ENCODE peak calls at places on chromosomes 6 and 20, in nine cellular contexts. Y is omental fat pad, R is NB4, D is pancreas, T is progenitor cell of endocrine pancreas, U is fibroblast of pulmonary artery, K is right lobe of liver, J is PC-9, G is upper lobe of right lung. W is an unnamed sample.

GRCh38 chr20:14986026-14986655 is 648.7 kb upstream of the FLRT3 start:
- DNase-seq in U (peak; percentile 33), K (peak; percentile 78), R (no peak), D (peak; percentile 82), Y (no peak), T (no peak), J (peak; percentile 90), G (peak; percentile 82), W (peak; percentile 62)

GRCh38 chr6:41257369-41258195 is 28.9 kb downstream of the TREM1 start:
- DNase-seq in U (peak; percentile 85), K (no peak), T (no peak), Y (no peak), G (no peak), D (peak; percentile 66), J (no peak), R (no peak), W (peak; percentile 53)

GRCh38 chr20:64030371-64031134 is 5.4 kb upstream of the C20orf204 start:
- DNase-seq in K (no peak), T (no peak), G (no peak), D (no peak), U (no peak), J (no peak), R (no peak), Y (no peak), W (no peak)

GRCh38 chr6:40629463-40629862 is 42.3 kb upstream of the LRFN2 start:
- DNase-seq in R (no peak), G (no peak), K (no peak), U (no peak), J (no peak), T (no peak), D (no peak), Y (no peak), W (no peak)

GRCh38 chr20:20411382-20411781 is 43.5 kb downstream of the INSM1 start:
- DNase-seq in K (no peak), U (no peak), G (no peak), T (no peak), Y (no peak), R (no peak), D (no peak), J (no peak), W (no peak)

GRCh38 chr6:142911395-142911794 is 33.6 kb downstream of the HIVEP2 start:
- DNase-seq in G (no peak), J (no peak), T (no peak), Y (no peak), U (no peak), D (no peak), K (no peak), R (no peak), W (no peak)

GRCh38 chr20:15240801-15241200 is 903.4 kb upstream of the FLRT3 start:
- DNase-seq in U (peak; percentile 7), R (no peak), G (no peak), D (no peak), J (no peak), Y (no peak), K (no peak), T (no peak), W (no peak)

GRCh38 chr6:33993091-33993490 is 152.8 kb downstream of the GRM4 start:
- DNase-seq in R (no peak), U (no peak), J (no peak), D (no peak), Y (no peak), K (no peak), G (no peak), T (no peak), W (no peak)

GRCh38 chr6:14454467-14454763 is 336.8 kb downstream of the CD83 start:
- DNase-seq in R (no peak), D (no peak), J (no peak), T (no peak), G (no peak), U (no peak), Y (no peak), K (no peak), W (no peak)

GRCh38 chr6:170295519-170296422 is 4.9 kb upstream of the DLL1 start:
- DNase-seq in Y (no peak), D (no peak), R (peak; percentile 73), J (no peak), U (no peak), T (peak; percentile 56), G (no peak), K (peak; percentile 59), W (no peak)

GRCh38 chr20:52923123-52923543 is 49.0 kb upstream of the TSHZ2 start:
- DNase-seq in T (no peak), D (no peak), Y (no peak), U (peak; percentile 86), J (peak; percentile 58), R (peak; percentile 20), G (no peak), K (no peak), W (peak; percentile 32)

GRCh38 chr20:60718743-60719142 is 533.3 kb upstream of the CDH4 start:
- DNase-seq in J (no peak), U (no peak), Y (no peak), K (no peak), R (peak; percentile 16), T (no peak), G (no peak), D (no peak), W (no peak)

GRCh38 chr20:33062750-33063149 is 9.0 kb downstream of the BPIFB3 start:
- DNase-seq in U (no peak), D (no peak), R (no peak), T (no peak), J (no peak), G (no peak), K (no peak), Y (no peak), W (no peak)

GRCh38 chr6:68880050-68880449 is 245.0 kb downstream of the ADGRB3 start:
- DNase-seq in D (no peak), G (no peak), Y (no peak), K (no peak), J (no peak), R (no peak), U (no peak), T (no peak), W (no peak)

GRCh38 chr20:50588034-50588736 is 78.0 kb downstream of the PTPN1 start:
- DNase-seq in U (peak; percentile 69), T (peak; percentile 57), D (peak; percentile 47), J (peak; percentile 53), R (peak; percentile 72), K (peak; percentile 79), Y (peak; percentile 63), G (peak; percentile 91), W (peak; percentile 94)

GRCh38 chr6:134451529-134451928 is 133.6 kb upstream of the SGK1 start:
- DNase-seq in G (no peak), D (no peak), K (no peak), R (no peak), U (no peak), T (no peak), J (no peak), Y (no peak), W (no peak)
- TF ChIP-seq CTCF in G (no peak), D (no peak), K (no peak), R (no peak), U (no peak), T (no peak), J (no peak), Y (no peak), W (no peak)

GRCh38 chr20:23200413-23200812 is 114.3 kb upstream of the CD93 start:
- DNase-seq in Y (no peak), T (no peak), J (no peak), R (no peak), G (no peak), K (no peak), U (no peak), D (no peak), W (no peak)

GRCh38 chr20:23198815-23199214 is 112.7 kb upstream of the CD93 start:
- DNase-seq in K (no peak), R (no peak), G (no peak), U (no peak), Y (no peak), J (no peak), T (no peak), D (no peak), W (no peak)

GRCh38 chr20:23201658-23202057 is 115.5 kb upstream of the CD93 start:
- DNase-seq in Y (no peak), K (no peak), D (no peak), U (no peak), R (no peak), J (no peak), G (no peak), T (no peak), W (no peak)

GRCh38 chr20:23199356-23199755 is 113.2 kb upstream of the CD93 start:
- DNase-seq in R (no peak), J (no peak), T (no peak), U (no peak), D (no peak), Y (no peak), K (no peak), G (no peak), W (no peak)

GRCh38 chr20:23200914-23201313 is 114.8 kb upstream of the CD93 start:
- DNase-seq in Y (no peak), T (peak; percentile 39), G (no peak), R (peak; percentile 44), K (no peak), J (peak; percentile 60), U (peak; percentile 47), D (no peak), W (peak; percentile 47)
- TF ChIP-seq CTCF in Y (no peak), T (peak; percentile 64), G (peak; percentile 51), R (no peak), K (peak; percentile 15), J (peak; percentile 72), U (peak; percentile 45), D (peak; percentile 23), W (no peak)

GRCh38 chr6:48998574-48998973 is 464.5 kb downstream of the MMUT start:
- DNase-seq in G (no peak), J (no peak), D (no peak), R (no peak), K (no peak), U (no peak), Y (no peak), T (no peak), W (no peak)

GRCh38 chr6:48990746-48991145 is 472.3 kb downstream of the MMUT start:
- DNase-seq in Y (no peak), K (no peak), T (no peak), D (no peak), G (no peak), U (no peak), R (no peak), J (no peak), W (no peak)

GRCh38 chr6:48996461-48997119 is 466.5 kb downstream of the MMUT start:
- DNase-seq in J (no peak), Y (no peak), R (no peak), T (no peak), K (no peak), U (no peak), D (no peak), G (no peak), W (no peak)

DNA sequence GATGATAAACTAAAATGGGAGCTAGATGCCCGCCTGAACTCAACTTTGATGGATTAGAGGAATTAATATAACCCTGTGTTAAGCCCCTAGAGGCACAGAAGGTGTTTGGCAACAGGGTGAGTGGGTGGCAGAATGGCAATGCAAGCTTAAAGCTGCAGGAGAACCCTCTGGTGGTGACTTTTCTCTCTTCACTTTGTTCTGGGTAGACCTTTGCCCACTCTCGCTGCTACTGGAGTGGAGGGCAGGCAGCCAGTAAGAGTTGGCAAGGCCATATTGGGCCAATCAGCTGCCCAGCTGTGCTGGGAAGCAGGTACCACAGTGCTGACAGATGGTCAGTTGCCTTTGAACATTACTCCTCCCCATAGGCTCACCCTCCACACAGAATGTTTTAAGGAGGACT is 468.2 kb downstream of the MMUT start:
- DNase-seq in G (no peak), K (no peak), R (peak; percentile 7), J (no peak), U (no peak), Y (no peak), T (no peak), D (no peak), W (no peak)
- TF ChIP-seq CTCF in G (no peak), K (no peak), R (no peak), J (no peak), U (no peak), Y (no peak), T (no peak), D (no peak), W (no peak)

GRCh38 chr6:157019115-157019628 is 242.0 kb downstream of the ARID1B start:
- DNase-seq in K (no peak), R (peak; percentile 44), G (no peak), J (no peak), U (no peak), T (no peak), D (no peak), Y (no peak), W (no peak)
- TF ChIP-seq CTCF in K (no peak), R (no peak), G (no peak), J (no peak), U (no peak), T (no peak), D (no peak), Y (no peak), W (no peak)